ENCODE peak calls at places on chromosomes 16 and 17, in seven cellular contexts. One of them, this sample, is unnamed. For H3K27me3 and H3K36me3, the result is how much of the 10 kb centered on the place peaks cover.

GRCh38 chr16:70658921-70659320 is 12.6 kb downstream of the IL34 start:
- DNase-seq in adrenal gland: no peak
- DNase-seq in brain microvascular endothelial cell: no peak
- DNase-seq in K562: no peak
- DNase-seq in left ventricle myocardium inferior: no peak
- DNase-seq in A673: no peak
- DNase-seq in CD8-positive, alpha-beta T cell: no peak
- DNase-seq in this sample: no peak

GRCh38 chr17:73826872-73827228 is 182.6 kb upstream of the SDK2 start:
- DNase-seq in adrenal gland: no peak
- DNase-seq in brain microvascular endothelial cell: no peak
- DNase-seq in A673: no peak
- DNase-seq in K562: no peak
- DNase-seq in CD8-positive, alpha-beta T cell: no peak
- DNase-seq in left ventricle myocardium inferior: no peak
- DNase-seq in this sample: no peak

GRCh38 chr16:87047221-87048037 is 269.8 kb downstream of the C16orf95 start:
- DNase-seq in CD8-positive, alpha-beta T cell: no peak
- DNase-seq in A673: no peak
- DNase-seq in K562: no peak
- DNase-seq in adrenal gland: no peak
- DNase-seq in brain microvascular endothelial cell: no peak
- DNase-seq in left ventricle myocardium inferior: no peak
- DNase-seq in this sample: peak

GRCh38 chr17:80836658-80836965 is 155.0 kb upstream of the CHMP6 start:
- DNase-seq in K562: no peak
- DNase-seq in A673: no peak
- DNase-seq in CD8-positive, alpha-beta T cell: no peak
- DNase-seq in adrenal gland: no peak
- DNase-seq in brain microvascular endothelial cell: no peak
- DNase-seq in left ventricle myocardium inferior: no peak
- DNase-seq in this sample: no peak

GRCh38 chr16:24178496-24178895 is 77.6 kb upstream of the CACNG3 start:
- DNase-seq in K562: peak
- DNase-seq in CD8-positive, alpha-beta T cell: no peak
- DNase-seq in brain microvascular endothelial cell: no peak
- DNase-seq in adrenal gland: no peak
- DNase-seq in left ventricle myocardium inferior: no peak
- DNase-seq in A673: no peak
- DNase-seq in this sample: no peak

GRCh38 chr16:16118337-16118736 is 105.0 kb downstream of the ABCC6 start:
- DNase-seq in A673: no peak
- DNase-seq in K562: no peak
- DNase-seq in adrenal gland: no peak
- DNase-seq in CD8-positive, alpha-beta T cell: no peak
- DNase-seq in left ventricle myocardium inferior: no peak
- DNase-seq in brain microvascular endothelial cell: no peak
- DNase-seq in this sample: no peak

GRCh38 chr17:40903129-40903847 is 18.2 kb upstream of the KRT20 start:
- DNase-seq in left ventricle myocardium inferior: no peak
- DNase-seq in A673: peak
- DNase-seq in brain microvascular endothelial cell: peak
- DNase-seq in K562: peak
- DNase-seq in adrenal gland: no peak
- DNase-seq in CD8-positive, alpha-beta T cell: no peak
- DNase-seq in this sample: no peak

GRCh38 chr16:66335704-66336329 is 30.7 kb upstream of the CDH5 start:
- DNase-seq in left ventricle myocardium inferior: peak
- DNase-seq in adrenal gland: peak
- DNase-seq in brain microvascular endothelial cell: peak
- DNase-seq in K562: no peak
- DNase-seq in CD8-positive, alpha-beta T cell: no peak
- DNase-seq in A673: peak
- DNase-seq in this sample: no peak

GRCh38 chr17:76200354-76200753 is 39.9 kb downstream of the RNF157 start:
- DNase-seq in adrenal gland: no peak
- DNase-seq in A673: no peak
- DNase-seq in brain microvascular endothelial cell: no peak
- DNase-seq in CD8-positive, alpha-beta T cell: no peak
- DNase-seq in left ventricle myocardium inferior: no peak
- DNase-seq in K562: no peak
- DNase-seq in this sample: no peak

GRCh38 chr17:64723781-64724180 is 61.7 kb upstream of the SMURF2 start:
- DNase-seq in CD8-positive, alpha-beta T cell: no peak
- DNase-seq in adrenal gland: no peak
- DNase-seq in left ventricle myocardium inferior: no peak
- DNase-seq in K562: no peak
- DNase-seq in A673: no peak
- DNase-seq in brain microvascular endothelial cell: no peak
- DNase-seq in this sample: no peak

GRCh38 chr17:58006563-58006923 is 503 bp downstream of the SRSF1 start:
- DNase-seq in brain microvascular endothelial cell: peak
- DNase-seq in adrenal gland: peak
- DNase-seq in A673: peak
- DNase-seq in left ventricle myocardium inferior: peak
- DNase-seq in K562: peak
- DNase-seq in CD8-positive, alpha-beta T cell: peak
- DNase-seq in this sample: peak

GRCh38 chr17:58004060-58004459 is 3.0 kb downstream of the SRSF1 start:
- DNase-seq in adrenal gland: no peak
- DNase-seq in brain microvascular endothelial cell: no peak
- DNase-seq in K562: no peak
- DNase-seq in left ventricle myocardium inferior: no peak
- DNase-seq in CD8-positive, alpha-beta T cell: no peak
- DNase-seq in A673: no peak
- DNase-seq in this sample: no peak

GRCh38 chr17:58005728-58006562 is 1.1 kb downstream of the SRSF1 start:
- DNase-seq in brain microvascular endothelial cell: no peak
- DNase-seq in K562: no peak
- DNase-seq in adrenal gland: no peak
- DNase-seq in left ventricle myocardium inferior: no peak
- DNase-seq in CD8-positive, alpha-beta T cell: no peak
- DNase-seq in A673: no peak
- DNase-seq in this sample: no peak

GRCh38 chr17:58006924-58007780 is at the start of gene SRSF1:
- DNase-seq in CD8-positive, alpha-beta T cell: peak
- DNase-seq in brain microvascular endothelial cell: peak
- DNase-seq in left ventricle myocardium inferior: peak
- DNase-seq in adrenal gland: peak
- DNase-seq in K562: peak
- DNase-seq in A673: peak
- DNase-seq in this sample: peak

GRCh38 chr17:58005031-58005727 is 1.9 kb downstream of the SRSF1 start:
- DNase-seq in left ventricle myocardium inferior: no peak
- DNase-seq in brain microvascular endothelial cell: no peak
- DNase-seq in CD8-positive, alpha-beta T cell: no peak
- DNase-seq in K562: no peak
- DNase-seq in A673: peak
- DNase-seq in adrenal gland: no peak
- DNase-seq in this sample: no peak
- TF ChIP-seq CTCF in left ventricle myocardium inferior: no peak
- TF ChIP-seq CTCF in brain microvascular endothelial cell: peak
- TF ChIP-seq CTCF in CD8-positive, alpha-beta T cell: no peak
- TF ChIP-seq CTCF in K562: peak
- TF ChIP-seq CTCF in A673: peak
- TF ChIP-seq CTCF in adrenal gland: no peak
- TF ChIP-seq CTCF in this sample: no peak

DNA sequence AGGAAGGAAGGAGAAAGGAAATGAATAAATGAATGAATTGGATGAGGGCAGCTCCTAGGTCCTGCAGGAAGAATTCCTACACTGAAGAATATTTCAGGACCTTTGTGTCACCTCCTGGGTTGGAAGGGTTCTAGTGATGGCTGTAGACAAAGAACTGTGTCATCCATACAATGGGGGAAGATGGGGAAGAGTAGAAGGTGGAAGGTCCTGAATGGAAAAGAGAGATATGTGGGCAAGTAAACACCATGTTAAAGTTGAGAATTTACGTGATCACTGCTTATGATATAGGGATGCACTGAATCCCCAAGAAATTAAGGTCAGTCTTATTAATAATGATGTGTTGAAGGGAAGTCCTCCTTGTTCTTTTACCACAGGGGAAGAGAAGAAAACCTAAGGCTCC is 4.2 kb upstream of the SUPT4H1 start:
- DNase-seq in brain microvascular endothelial cell: no peak
- DNase-seq in left ventricle myocardium inferior: no peak
- DNase-seq in A673: no peak
- DNase-seq in CD8-positive, alpha-beta T cell: no peak
- DNase-seq in adrenal gland: no peak
- DNase-seq in K562: no peak
- DNase-seq in this sample: no peak
- H3K27me3 ChIP-seq in brain microvascular endothelial cell: under half
- H3K27me3 ChIP-seq in left ventricle myocardium inferior: under half
- H3K27me3 ChIP-seq in A673: under half
- H3K27me3 ChIP-seq in CD8-positive, alpha-beta T cell: under half
- H3K27me3 ChIP-seq in adrenal gland: under half
- H3K27me3 ChIP-seq in K562: under half
- H3K27me3 ChIP-seq in this sample: under half

GRCh38 chr17:8499171-8499570 is 63.5 kb downstream of the NDEL1 start:
- DNase-seq in A673: no peak
- DNase-seq in left ventricle myocardium inferior: no peak
- DNase-seq in brain microvascular endothelial cell: no peak
- DNase-seq in CD8-positive, alpha-beta T cell: no peak
- DNase-seq in K562: no peak
- DNase-seq in adrenal gland: peak
- DNase-seq in this sample: no peak

GRCh38 chr17:8500609-8501008 is 64.9 kb downstream of the NDEL1 start:
- DNase-seq in left ventricle myocardium inferior: no peak
- DNase-seq in adrenal gland: no peak
- DNase-seq in CD8-positive, alpha-beta T cell: no peak
- DNase-seq in K562: no peak
- DNase-seq in A673: no peak
- DNase-seq in brain microvascular endothelial cell: no peak
- DNase-seq in this sample: no peak

GRCh38 chr17:8496081-8496480 is 60.4 kb downstream of the NDEL1 start:
- DNase-seq in A673: no peak
- DNase-seq in adrenal gland: no peak
- DNase-seq in brain microvascular endothelial cell: no peak
- DNase-seq in CD8-positive, alpha-beta T cell: no peak
- DNase-seq in K562: no peak
- DNase-seq in left ventricle myocardium inferior: no peak
- DNase-seq in this sample: no peak

GRCh38 chr17:8502100-8502499 is 66.4 kb downstream of the NDEL1 start:
- DNase-seq in adrenal gland: no peak
- DNase-seq in CD8-positive, alpha-beta T cell: no peak
- DNase-seq in A673: no peak
- DNase-seq in brain microvascular endothelial cell: no peak
- DNase-seq in left ventricle myocardium inferior: no peak
- DNase-seq in K562: no peak
- DNase-seq in this sample: no peak

GRCh38 chr17:8499614-8500013 is 63.9 kb downstream of the NDEL1 start:
- DNase-seq in left ventricle myocardium inferior: no peak
- DNase-seq in CD8-positive, alpha-beta T cell: no peak
- DNase-seq in brain microvascular endothelial cell: no peak
- DNase-seq in K562: no peak
- DNase-seq in adrenal gland: no peak
- DNase-seq in A673: no peak
- DNase-seq in this sample: no peak
- H3K36me3 ChIP-seq in left ventricle myocardium inferior: half or more
- H3K36me3 ChIP-seq in CD8-positive, alpha-beta T cell: under half
- H3K36me3 ChIP-seq in brain microvascular endothelial cell: half or more
- H3K36me3 ChIP-seq in K562: half or more
- H3K36me3 ChIP-seq in adrenal gland: under half
- H3K36me3 ChIP-seq in A673: half or more
- H3K36me3 ChIP-seq in this sample: half or more

GRCh38 chr16:81731636-81732035 is 47.5 kb upstream of the PLCG2 start:
- DNase-seq in brain microvascular endothelial cell: no peak
- DNase-seq in A673: no peak
- DNase-seq in adrenal gland: no peak
- DNase-seq in CD8-positive, alpha-beta T cell: no peak
- DNase-seq in left ventricle myocardium inferior: no peak
- DNase-seq in K562: no peak
- DNase-seq in this sample: no peak

GRCh38 chr16:81730090-81731051 is 48.7 kb upstream of the PLCG2 start:
- DNase-seq in K562: peak
- DNase-seq in A673: peak
- DNase-seq in adrenal gland: peak
- DNase-seq in brain microvascular endothelial cell: peak
- DNase-seq in CD8-positive, alpha-beta T cell: peak
- DNase-seq in left ventricle myocardium inferior: peak
- DNase-seq in this sample: peak

GRCh38 chr16:81728435-81728834 is 50.7 kb upstream of the PLCG2 start:
- DNase-seq in brain microvascular endothelial cell: no peak
- DNase-seq in adrenal gland: no peak
- DNase-seq in CD8-positive, alpha-beta T cell: no peak
- DNase-seq in K562: no peak
- DNase-seq in left ventricle myocardium inferior: no peak
- DNase-seq in A673: no peak
- DNase-seq in this sample: no peak

GRCh38 chr16:81732699-81733098 is 46.4 kb upstream of the PLCG2 start:
- DNase-seq in CD8-positive, alpha-beta T cell: no peak
- DNase-seq in adrenal gland: no peak
- DNase-seq in left ventricle myocardium inferior: no peak
- DNase-seq in K562: no peak
- DNase-seq in brain microvascular endothelial cell: no peak
- DNase-seq in A673: no peak
- DNase-seq in this sample: no peak

DNA sequence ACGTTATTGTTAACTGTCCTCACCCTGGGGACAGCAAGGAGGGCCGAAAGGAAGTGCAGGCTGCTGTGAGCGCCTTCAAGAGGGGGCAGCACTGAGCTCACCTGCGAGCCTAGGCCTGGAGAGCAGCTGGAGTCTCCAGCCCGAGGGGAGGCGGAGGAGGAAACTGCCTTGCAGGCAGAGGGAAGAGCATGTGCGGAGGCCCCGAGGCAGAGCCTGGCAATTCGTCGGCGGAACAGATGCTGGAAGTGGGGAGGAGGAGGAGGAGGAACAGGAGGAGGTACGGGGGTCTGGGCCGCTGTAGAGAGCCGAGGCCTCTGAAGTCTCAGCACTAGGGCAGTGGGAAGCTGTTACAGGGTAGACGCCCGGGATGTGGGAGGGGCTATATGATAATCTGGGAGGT is 49.6 kb upstream of the PLCG2 start:
- DNase-seq in K562: no peak
- DNase-seq in adrenal gland: no peak
- DNase-seq in CD8-positive, alpha-beta T cell: no peak
- DNase-seq in A673: peak
- DNase-seq in brain microvascular endothelial cell: no peak
- DNase-seq in left ventricle myocardium inferior: no peak
- DNase-seq in this sample: no peak
- TF ChIP-seq CTCF in K562: no peak
- TF ChIP-seq CTCF in adrenal gland: no peak
- TF ChIP-seq CTCF in CD8-positive, alpha-beta T cell: no peak
- TF ChIP-seq CTCF in A673: peak
- TF ChIP-seq CTCF in brain microvascular endothelial cell: peak
- TF ChIP-seq CTCF in left ventricle myocardium inferior: no peak
- TF ChIP-seq CTCF in this sample: no peak

GRCh38 chr17:47738178-47738577 is 5.1 kb downstream of the TBX21 start:
- DNase-seq in CD8-positive, alpha-beta T cell: no peak
- DNase-seq in brain microvascular endothelial cell: no peak
- DNase-seq in adrenal gland: no peak
- DNase-seq in left ventricle myocardium inferior: no peak
- DNase-seq in K562: no peak
- DNase-seq in A673: no peak
- DNase-seq in this sample: no peak
- H3K27me3 ChIP-seq in CD8-positive, alpha-beta T cell: under half
- H3K27me3 ChIP-seq in brain microvascular endothelial cell: under half
- H3K27me3 ChIP-seq in adrenal gland: under half
- H3K27me3 ChIP-seq in left ventricle myocardium inferior: half or more
- H3K27me3 ChIP-seq in K562: under half
- H3K27me3 ChIP-seq in A673: under half
- H3K27me3 ChIP-seq in this sample: under half

GRCh38 chr17:1593630-1593931 is 31.0 kb upstream of the PITPNA start:
- DNase-seq in A673: no peak
- DNase-seq in left ventricle myocardium inferior: no peak
- DNase-seq in brain microvascular endothelial cell: no peak
- DNase-seq in CD8-positive, alpha-beta T cell: no peak
- DNase-seq in K562: no peak
- DNase-seq in adrenal gland: no peak
- DNase-seq in this sample: no peak
- H3K36me3 ChIP-seq in A673: under half
- H3K36me3 ChIP-seq in left ventricle myocardium inferior: under half
- H3K36me3 ChIP-seq in brain microvascular endothelial cell: under half
- H3K36me3 ChIP-seq in CD8-positive, alpha-beta T cell: under half
- H3K36me3 ChIP-seq in K562: under half
- H3K36me3 ChIP-seq in adrenal gland: under half
- H3K36me3 ChIP-seq in this sample: under half

This sample was measured in WERI-Rb-1.